ENCODE peak calls at places on chromosomes 1 and 21, in six cellular contexts. One of them, this sample, is unnamed.

GRCh38 chr1:184941735-184942134 is 32.6 kb downstream of the NIBAN1 start:
- DNase-seq in heart right ventricle: no peak
- DNase-seq in ACHN: no peak
- DNase-seq in amniotic stem cell: no peak
- DNase-seq in DMS53: no peak
- DNase-seq in left ventricle myocardium inferior: no peak
- DNase-seq in this sample: no peak

GRCh38 chr21:44089001-44089911 is 17.9 kb upstream of the PWP2 start:
- DNase-seq in left ventricle myocardium inferior: no peak
- DNase-seq in heart right ventricle: no peak
- DNase-seq in ACHN: peak
- DNase-seq in DMS53: no peak
- DNase-seq in amniotic stem cell: no peak
- DNase-seq in this sample: no peak

GRCh38 chr1:226402615-226403521 is 5.0 kb downstream of the PARP1 start:
- DNase-seq in left ventricle myocardium inferior: no peak
- DNase-seq in amniotic stem cell: no peak
- DNase-seq in heart right ventricle: no peak
- DNase-seq in ACHN: no peak
- DNase-seq in DMS53: no peak
- DNase-seq in this sample: no peak

GRCh38 chr1:40906781-40907400 is 44.7 kb upstream of the CITED4 start:
- DNase-seq in amniotic stem cell: no peak
- DNase-seq in ACHN: no peak
- DNase-seq in heart right ventricle: no peak
- DNase-seq in left ventricle myocardium inferior: no peak
- DNase-seq in DMS53: no peak
- DNase-seq in this sample: no peak

GRCh38 chr1:37824001-37824400 is 16.0 kb upstream of the YRDC start:
- DNase-seq in heart right ventricle: no peak
- DNase-seq in amniotic stem cell: no peak
- DNase-seq in left ventricle myocardium inferior: no peak
- DNase-seq in ACHN: no peak
- DNase-seq in DMS53: no peak
- DNase-seq in this sample: no peak

GRCh38 chr1:47725000-47725731 is 272.0 kb downstream of the TRABD2B start:
- DNase-seq in heart right ventricle: no peak
- DNase-seq in amniotic stem cell: no peak
- DNase-seq in left ventricle myocardium inferior: no peak
- DNase-seq in ACHN: no peak
- DNase-seq in DMS53: peak
- DNase-seq in this sample: no peak

GRCh38 chr1:230186874-230187273 is 119.8 kb downstream of the GALNT2 start:
- DNase-seq in heart right ventricle: no peak
- DNase-seq in ACHN: no peak
- DNase-seq in amniotic stem cell: no peak
- DNase-seq in left ventricle myocardium inferior: no peak
- DNase-seq in DMS53: peak
- DNase-seq in this sample: peak

GRCh38 chr21:43209575-43210453 is 41.0 kb downstream of the CRYAA start:
- DNase-seq in ACHN: peak
- DNase-seq in heart right ventricle: no peak
- DNase-seq in amniotic stem cell: no peak
- DNase-seq in left ventricle myocardium inferior: no peak
- DNase-seq in DMS53: peak
- DNase-seq in this sample: no peak

GRCh38 chr1:166843769-166844596 is 4.7 kb downstream of the POGK start:
- DNase-seq in left ventricle myocardium inferior: no peak
- DNase-seq in DMS53: no peak
- DNase-seq in amniotic stem cell: no peak
- DNase-seq in heart right ventricle: no peak
- DNase-seq in ACHN: no peak
- DNase-seq in this sample: no peak

GRCh38 chr21:42621166-42621827 is 32.1 kb upstream of the PDE9A start:
- DNase-seq in amniotic stem cell: no peak
- DNase-seq in heart right ventricle: no peak
- DNase-seq in ACHN: no peak
- DNase-seq in DMS53: no peak
- DNase-seq in left ventricle myocardium inferior: no peak
- DNase-seq in this sample: no peak

GRCh38 chr1:101309334-101310221 is 72.8 kb downstream of the S1PR1 start:
- DNase-seq in heart right ventricle: peak
- DNase-seq in left ventricle myocardium inferior: peak
- DNase-seq in DMS53: peak
- DNase-seq in ACHN: peak
- DNase-seq in amniotic stem cell: peak
- DNase-seq in this sample: peak

GRCh38 chr1:15031251-15031930 is 122.2 kb upstream of the TMEM51 start:
- DNase-seq in DMS53: no peak
- DNase-seq in amniotic stem cell: no peak
- DNase-seq in heart right ventricle: no peak
- DNase-seq in ACHN: no peak
- DNase-seq in left ventricle myocardium inferior: no peak
- DNase-seq in this sample: no peak

GRCh38 chr1:55073187-55073916 is 34.0 kb downstream of the PCSK9 start:
- DNase-seq in amniotic stem cell: no peak
- DNase-seq in ACHN: no peak
- DNase-seq in heart right ventricle: no peak
- DNase-seq in DMS53: peak
- DNase-seq in left ventricle myocardium inferior: no peak
- DNase-seq in this sample: no peak

GRCh38 chr1:81298321-81298720 is 502.4 kb upstream of the ADGRL2 start:
- DNase-seq in ACHN: no peak
- DNase-seq in DMS53: no peak
- DNase-seq in left ventricle myocardium inferior: no peak
- DNase-seq in amniotic stem cell: no peak
- DNase-seq in heart right ventricle: no peak
- DNase-seq in this sample: no peak

GRCh38 chr1:1080122-1080753 is 6.1 kb upstream of the RNF223 start:
- DNase-seq in DMS53: peak
- DNase-seq in heart right ventricle: peak
- DNase-seq in left ventricle myocardium inferior: peak
- DNase-seq in amniotic stem cell: no peak
- DNase-seq in ACHN: peak
- DNase-seq in this sample: peak

GRCh38 chr1:15598436-15598835 is 13.6 kb upstream of the AGMAT start:
- DNase-seq in ACHN: no peak
- DNase-seq in amniotic stem cell: no peak
- DNase-seq in left ventricle myocardium inferior: no peak
- DNase-seq in heart right ventricle: no peak
- DNase-seq in DMS53: no peak
- DNase-seq in this sample: no peak

GRCh38 chr1:77316006-77316405 is 34.2 kb downstream of the AK5 start:
- DNase-seq in DMS53: no peak
- DNase-seq in amniotic stem cell: no peak
- DNase-seq in ACHN: peak
- DNase-seq in heart right ventricle: no peak
- DNase-seq in left ventricle myocardium inferior: no peak
- DNase-seq in this sample: no peak

GRCh38 chr1:33763406-33763805 is 100.5 kb upstream of the HMGB4 start:
- DNase-seq in left ventricle myocardium inferior: no peak
- DNase-seq in ACHN: no peak
- DNase-seq in amniotic stem cell: peak
- DNase-seq in heart right ventricle: no peak
- DNase-seq in DMS53: peak
- DNase-seq in this sample: no peak

GRCh38 chr21:45836694-45837670 is 144.6 kb upstream of the COL6A1 start:
- DNase-seq in heart right ventricle: no peak
- DNase-seq in left ventricle myocardium inferior: no peak
- DNase-seq in amniotic stem cell: no peak
- DNase-seq in ACHN: no peak
- DNase-seq in DMS53: no peak
- DNase-seq in this sample: no peak

GRCh38 chr1:93629101-93630059 is 52.3 kb downstream of the BCAR3 start:
- DNase-seq in left ventricle myocardium inferior: no peak
- DNase-seq in heart right ventricle: no peak
- DNase-seq in amniotic stem cell: peak
- DNase-seq in ACHN: peak
- DNase-seq in DMS53: peak
- DNase-seq in this sample: peak

GRCh38 chr1:3125078-3125477 is 56.1 kb downstream of the PRDM16 start:
- DNase-seq in ACHN: no peak
- DNase-seq in amniotic stem cell: no peak
- DNase-seq in DMS53: no peak
- DNase-seq in heart right ventricle: no peak
- DNase-seq in left ventricle myocardium inferior: no peak
- DNase-seq in this sample: no peak

GRCh38 chr1:22794691-22795090 is 84.1 kb downstream of the EPHB2 start:
- DNase-seq in amniotic stem cell: no peak
- DNase-seq in DMS53: peak
- DNase-seq in left ventricle myocardium inferior: peak
- DNase-seq in heart right ventricle: no peak
- DNase-seq in ACHN: no peak
- DNase-seq in this sample: no peak

GRCh38 chr1:26574690-26575349 is 45.3 kb downstream of the RPS6KA1 start:
- DNase-seq in heart right ventricle: no peak
- DNase-seq in DMS53: no peak
- DNase-seq in left ventricle myocardium inferior: no peak
- DNase-seq in ACHN: no peak
- DNase-seq in amniotic stem cell: no peak
- DNase-seq in this sample: no peak

GRCh38 chr1:25820247-25821111 is 725 bp downstream of the MTFR1L start:
- DNase-seq in amniotic stem cell: peak
- DNase-seq in ACHN: peak
- DNase-seq in left ventricle myocardium inferior: peak
- DNase-seq in heart right ventricle: no peak
- DNase-seq in DMS53: peak
- DNase-seq in this sample: peak

GRCh38 chr21:32826317-32827167 is 55.0 kb upstream of the PAXBP1 start:
- DNase-seq in DMS53: peak
- DNase-seq in heart right ventricle: no peak
- DNase-seq in ACHN: peak
- DNase-seq in amniotic stem cell: peak
- DNase-seq in left ventricle myocardium inferior: no peak
- DNase-seq in this sample: peak

GRCh38 chr1:41108696-41109284 is 87.3 kb upstream of the SLFNL1 start:
- DNase-seq in left ventricle myocardium inferior: no peak
- DNase-seq in DMS53: no peak
- DNase-seq in heart right ventricle: no peak
- DNase-seq in ACHN: no peak
- DNase-seq in amniotic stem cell: no peak
- DNase-seq in this sample: no peak

GRCh38 chr1:68358439-68358838 is 91.3 kb downstream of the RPE65 start:
- DNase-seq in ACHN: no peak
- DNase-seq in DMS53: no peak
- DNase-seq in heart right ventricle: no peak
- DNase-seq in left ventricle myocardium inferior: no peak
- DNase-seq in amniotic stem cell: no peak
- DNase-seq in this sample: no peak

GRCh38 chr1:160997323-160998038 is 23.5 kb downstream of the F11R start:
- DNase-seq in DMS53: peak
- DNase-seq in left ventricle myocardium inferior: peak
- DNase-seq in amniotic stem cell: peak
- DNase-seq in heart right ventricle: peak
- DNase-seq in ACHN: peak
- DNase-seq in this sample: no peak

GRCh38 chr21:42255825-42256224 is 36.9 kb downstream of the ABCG1 start:
- DNase-seq in DMS53: no peak
- DNase-seq in heart right ventricle: no peak
- DNase-seq in left ventricle myocardium inferior: no peak
- DNase-seq in amniotic stem cell: no peak
- DNase-seq in ACHN: no peak
- DNase-seq in this sample: no peak

GRCh38 chr1:183622013-183622412 is 13.6 kb downstream of the ARPC5 start:
- DNase-seq in amniotic stem cell: no peak
- DNase-seq in heart right ventricle: no peak
- DNase-seq in DMS53: no peak
- DNase-seq in left ventricle myocardium inferior: no peak
- DNase-seq in ACHN: no peak
- DNase-seq in this sample: no peak

GRCh38 chr1:192491804-192492554 is 83.6 kb upstream of the RGS1 start:
- DNase-seq in ACHN: no peak
- DNase-seq in left ventricle myocardium inferior: no peak
- DNase-seq in amniotic stem cell: no peak
- DNase-seq in DMS53: peak
- DNase-seq in heart right ventricle: no peak
- DNase-seq in this sample: no peak